ENCODE peak calls at places on chromosomes 7 and 10, in six cellular contexts. F, T, C, E, U and X are unnamed samples.
A peak's percentile ranks its signal among the peaks of the same experiment; 100 is the strongest.

GRCh38 chr7:42605381-42605780 is 306.5 kb downstream of the C7orf25 start:
- DNase-seq in F (peak; percentile 84), T (no peak), C (no peak), E (no peak), U (no peak), X (no peak)

GRCh38 chr7:156147771-156148504 is 335.7 kb upstream of the SHH start:
- DNase-seq in F (no peak), T (no peak), C (no peak), E (no peak), U (no peak), X (no peak)

GRCh38 chr7:111438369-111439289 is 123.7 kb downstream of the IMMP2L start:
- DNase-seq in F (peak; percentile 93), T (peak; percentile 11), C (no peak), E (peak; percentile 64), U (no peak), X (no peak)

GRCh38 chr10:100338434-100339036 is 8.5 kb upstream of the SCD start:
- DNase-seq in F (peak; percentile 86), T (peak; percentile 58), C (peak; percentile 77), E (no peak), U (peak; percentile 55), X (peak; percentile 84)

GRCh38 chr7:22943997-22944396 is 69.9 kb downstream of the HYCC1 start:
- DNase-seq in F (no peak), T (no peak), C (no peak), E (peak; percentile 67), U (no peak), X (no peak)

GRCh38 chr10:50653142-50653541 is 29.4 kb upstream of the SGMS1 start:
- DNase-seq in F (no peak), T (peak; percentile 8), C (peak; percentile 29), E (no peak), U (no peak), X (peak; percentile 4)

GRCh38 chr7:50333266-50333665 is 28.8 kb downstream of the IKZF1 start:
- DNase-seq in F (no peak), T (no peak), C (no peak), E (no peak), U (peak; percentile 50), X (peak; percentile 73)

GRCh38 chr7:111081553-111081952 is 9.4 kb upstream of the LRRN3 start:
- DNase-seq in F (no peak), T (no peak), C (no peak), E (no peak), U (no peak), X (no peak)

GRCh38 chr10:30581779-30582380 is 47.7 kb downstream of the LYZL2 start:
- DNase-seq in F (peak; percentile 68), T (peak; percentile 33), C (peak; percentile 55), E (no peak), U (no peak), X (peak; percentile 51)

GRCh38 chr7:123749537-123749857 is 694 bp upstream of the WASL start:
- DNase-seq in F (no peak), T (no peak), C (peak; percentile 37), E (no peak), U (no peak), X (no peak)

GRCh38 chr10:79178614-79179403 is 110.0 kb downstream of the ZMIZ1 start:
- DNase-seq in F (peak; percentile 74), T (peak; percentile 65), C (no peak), E (peak; percentile 76), U (no peak), X (peak; percentile 88)

GRCh38 chr7:100865971-100866720 is 1.0 kb upstream of the TRIP6 start:
- DNase-seq in F (no peak), T (peak; percentile 87), C (no peak), E (no peak), U (no peak), X (no peak)

GRCh38 chr7:45065031-45065995 is 23.5 kb downstream of the NACAD start:
- DNase-seq in F (no peak), T (no peak), C (no peak), E (no peak), U (no peak), X (no peak)

GRCh38 chr10:57983226-57983870 is 284.3 kb downstream of the IPMK start:
- DNase-seq in F (no peak), T (peak; percentile 62), C (no peak), E (no peak), U (no peak), X (peak; percentile 14)

GRCh38 chr10:71462642-71462935 is 65.9 kb downstream of the CDH23 start:
- DNase-seq in F (no peak), T (no peak), C (no peak), E (no peak), U (no peak), X (no peak)

GRCh38 chr7:20393021-20394015 is 62.6 kb downstream of the ITGB8 start:
- DNase-seq in F (no peak), T (no peak), C (no peak), E (no peak), U (no peak), X (peak; percentile 39)

GRCh38 chr7:73907554-73908122 is 46.7 kb downstream of the TMEM270 start:
- DNase-seq in F (no peak), T (no peak), C (no peak), E (no peak), U (no peak), X (no peak)

GRCh38 chr7:129780257-129781127 is 169.0 kb downstream of the NRF1 start:
- DNase-seq in F (peak; percentile 89), T (peak; percentile 76), C (peak; percentile 84), E (no peak), U (peak; percentile 67), X (peak; percentile 96)

GRCh38 chr10:69721690-69722310 is 79.9 kb upstream of the COL13A1 start:
- DNase-seq in F (peak; percentile 17), T (peak; percentile 52), C (no peak), E (no peak), U (no peak), X (no peak)

GRCh38 chr7:88015309-88015708 is 81.3 kb downstream of the ADAM22 start:
- DNase-seq in F (no peak), T (no peak), C (no peak), E (no peak), U (no peak), X (no peak)